ENCODE peak calls at places on chromosomes 7 and 10, in five cellular contexts. U is NCI-H460, Q is HFF-Myc, D is B cell, N is NCI-H2081. H is an unnamed sample.

GRCh38 chr10:13809447-13809846 is 222.7 kb downstream of the PRPF18 start:
- DNase-seq in U (no peak), Q (no peak), D (no peak), N (no peak), H (no peak)

GRCh38 chr10:126926568-126926967 is 21.3 kb downstream of the DOCK1 start:
- DNase-seq in U (no peak), Q (no peak), D (no peak), N (no peak), H (no peak)

GRCh38 chr10:66714741-66715140 is 211.1 kb upstream of the LRRTM3 start:
- DNase-seq in U (no peak), Q (no peak), D (no peak), N (no peak), H (no peak)

GRCh38 chr7:112157072-112157471 is 49.1 kb downstream of the DOCK4 start:
- DNase-seq in U (no peak), Q (no peak), D (no peak), N (peak), H (no peak)

GRCh38 chr7:145718129-145718528 is 398.5 kb upstream of the CNTNAP2 start:
- DNase-seq in U (no peak), Q (no peak), D (no peak), N (no peak), H (no peak)

GRCh38 chr10:13717936-13718772 is 131.4 kb downstream of the PRPF18 start:
- DNase-seq in U (no peak), Q (peak), D (no peak), N (no peak), H (no peak)

GRCh38 chr7:148865283-148865682 is 18.8 kb downstream of the EZH2 start:
- DNase-seq in U (no peak), Q (no peak), D (no peak), N (no peak), H (no peak)

GRCh38 chr10:2982146-2982545 is 85.2 kb upstream of the PFKP start:
- DNase-seq in U (no peak), Q (no peak), D (no peak), N (no peak), H (no peak)

GRCh38 chr10:103921248-103921647 is 3.3 kb upstream of the STN1 start:
- DNase-seq in U (no peak), Q (no peak), D (no peak), N (peak), H (no peak)

GRCh38 chr7:88268858-88269257 is 37.8 kb downstream of the STEAP4 start:
- DNase-seq in U (no peak), Q (no peak), D (no peak), N (no peak), H (no peak)

H was measured in stimulated activated CD8-positive, alpha-beta memory T cell treated with anti-CD3 and anti-CD28 coated beads, Interleukin-7, amount 100 ng/mL, for 1 hour.